ENCODE peak calls at places on chromosome 1, in ten cellular contexts. H is aorta; B is OCI-LY7; R is neural progenitor cell; N is CD4-positive, alpha-beta memory T cell; K is SK-N-MC; V is cardiac muscle cell; Y is upper lobe of right lung; C is kidney; L is esophagus squamous epithelium. E is an unnamed sample. For H3K36me3, the result is how much of the 10 kb centered on the place peaks cover.

GRCh38 chr1:163303561-163303960 is 18.2 kb upstream of the NUF2 start:
- DNase-seq in H (no peak), B (no peak), R (no peak), N (no peak), K (no peak), V (no peak), Y (no peak), C (no peak), L (no peak), E (no peak)

GRCh38 chr1:58438468-58438867 is 108.1 kb downstream of the OMA1 start:
- DNase-seq in H (no peak), B (no peak), R (no peak), N (no peak), K (no peak), V (no peak), Y (no peak), C (no peak), L (no peak), E (no peak)

GRCh38 chr1:208031932-208032320 is 121.0 kb upstream of the CD34 start:
- DNase-seq in H (no peak), B (no peak), R (no peak), N (no peak), K (no peak), V (no peak), Y (no peak), C (peak), L (no peak), E (no peak)

GRCh38 chr1:46096269-46097148 is 35.9 kb downstream of the PIK3R3 start:
- DNase-seq in H (no peak), B (peak), R (no peak), N (no peak), K (no peak), V (no peak), Y (no peak), C (no peak), L (no peak), E (no peak)

GRCh38 chr1:204623894-204624361 is 61.6 kb downstream of the LRRN2 start:
- DNase-seq in H (no peak), B (peak), R (peak), N (no peak), K (no peak), V (peak), Y (no peak), C (peak), L (no peak), E (no peak)

GRCh38 chr1:72170246-72170645 is 112.1 kb downstream of the NEGR1 start:
- DNase-seq in H (no peak), B (no peak), R (no peak), N (no peak), K (no peak), V (no peak), Y (no peak), C (no peak), L (no peak), E (no peak)

GRCh38 chr1:61297887-61298286 is 215.5 kb downstream of the NFIA start:
- DNase-seq in H (no peak), B (no peak), R (no peak), N (no peak), K (no peak), V (no peak), Y (no peak), C (no peak), L (no peak), E (no peak)

GRCh38 chr1:89633103-89633744 is at the start of gene LRRC8C:
- DNase-seq in H (peak), B (peak), R (peak), N (peak), K (no peak), V (peak), Y (peak), C (peak), L (no peak), E (peak)

GRCh38 chr1:196660912-196661311 is 9.1 kb downstream of the CFH start:
- DNase-seq in H (no peak), B (peak), R (peak), N (no peak), K (no peak), V (peak), Y (no peak), C (no peak), L (no peak), E (peak)

GRCh38 chr1:157407367-157407766 is 144.9 kb downstream of the FCRL5 start:
- DNase-seq in H (no peak), B (no peak), R (no peak), N (no peak), K (no peak), V (no peak), Y (no peak), C (no peak), L (no peak), E (no peak)

GRCh38 chr1:157409927-157410326 is 142.4 kb downstream of the FCRL5 start:
- DNase-seq in H (no peak), B (no peak), R (no peak), N (no peak), K (no peak), V (no peak), Y (no peak), C (no peak), L (no peak), E (no peak)

GRCh38 chr1:157405662-157406061 is 146.7 kb downstream of the FCRL5 start:
- DNase-seq in H (no peak), B (no peak), R (no peak), N (no peak), K (no peak), V (no peak), Y (no peak), C (no peak), L (no peak), E (no peak)

GRCh38 chr1:157410457-157410856 is 141.9 kb downstream of the FCRL5 start:
- DNase-seq in H (no peak), B (no peak), R (no peak), N (no peak), K (no peak), V (no peak), Y (no peak), C (no peak), L (no peak), E (no peak)

DNA sequence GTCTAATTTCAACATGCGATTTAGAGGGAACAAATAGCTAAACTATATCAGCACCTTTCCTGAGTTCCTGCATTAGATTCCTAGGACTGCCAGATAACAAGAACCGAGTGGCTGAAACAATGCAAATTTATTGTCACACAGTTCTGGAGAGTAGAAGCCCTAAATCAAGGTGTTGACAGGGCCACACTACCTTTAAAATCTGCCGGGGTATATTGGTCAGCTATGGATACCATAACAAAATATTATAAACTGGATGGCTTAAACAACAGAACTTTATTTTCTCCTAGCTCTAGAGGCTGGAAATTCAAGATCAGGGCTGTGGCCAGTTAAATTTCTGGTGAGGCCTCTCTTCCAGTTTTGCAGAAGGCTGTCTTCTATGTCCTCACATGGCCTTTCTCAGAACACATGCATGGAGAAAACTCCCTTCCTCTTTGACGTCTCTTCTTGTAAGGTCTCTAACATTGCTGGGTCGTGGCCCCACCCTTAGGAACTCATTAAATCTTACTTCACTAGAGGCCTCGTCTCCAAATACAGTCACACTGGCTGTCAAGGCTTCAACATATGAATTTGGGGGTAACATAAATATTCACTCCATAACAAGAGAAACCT is 144.3 kb downstream of the FCRL5 start:
- DNase-seq in H (no peak), B (no peak), R (no peak), N (no peak), K (no peak), V (no peak), Y (no peak), C (no peak), L (no peak), E (no peak)
- H3K36me3 ChIP-seq in H (under half), B (under half), R (under half), N (under half), K (under half), V (under half), Y (under half), C (under half), L (under half), E (under half)

GRCh38 chr1:231163831-231164427 is 2.1 kb downstream of the TRIM67 start:
- DNase-seq in H (no peak), B (no peak), R (no peak), N (no peak), K (no peak), V (no peak), Y (no peak), C (no peak), L (no peak), E (no peak)

GRCh38 chr1:231161711-231162299 is at the start of gene TRIM67:
- DNase-seq in H (no peak), B (no peak), R (peak), N (no peak), K (no peak), V (peak), Y (no peak), C (no peak), L (no peak), E (no peak)

GRCh38 chr1:231162300-231162969 is 577 bp downstream of the TRIM67 start:
- DNase-seq in H (peak), B (no peak), R (peak), N (no peak), K (no peak), V (peak), Y (peak), C (peak), L (no peak), E (peak)

GRCh38 chr1:231160851-231161710 is 777 bp upstream of the TRIM67 start:
- DNase-seq in H (no peak), B (no peak), R (peak), N (no peak), K (no peak), V (peak), Y (no peak), C (peak), L (no peak), E (no peak)

GRCh38 chr1:231162970-231163830 is 1.3 kb downstream of the TRIM67 start:
- DNase-seq in H (no peak), B (no peak), R (peak), N (no peak), K (no peak), V (no peak), Y (no peak), C (no peak), L (no peak), E (no peak)
- H3K4me3 ChIP-seq in H (no peak), B (no peak), R (peak), N (no peak), K (no peak), V (peak), Y (no peak), C (no peak), L (peak), E (no peak)

GRCh38 chr1:9597361-9598315 is 8.9 kb downstream of the TMEM201 start:
- DNase-seq in H (peak), B (no peak), R (no peak), N (peak), K (no peak), V (no peak), Y (no peak), C (no peak), L (no peak), E (no peak)
- H3K36me3 ChIP-seq in H (under half), B (under half), R (under half), N (under half), K (under half), V (under half), Y (under half), C (under half), L (half or more), E (under half)

DNA sequence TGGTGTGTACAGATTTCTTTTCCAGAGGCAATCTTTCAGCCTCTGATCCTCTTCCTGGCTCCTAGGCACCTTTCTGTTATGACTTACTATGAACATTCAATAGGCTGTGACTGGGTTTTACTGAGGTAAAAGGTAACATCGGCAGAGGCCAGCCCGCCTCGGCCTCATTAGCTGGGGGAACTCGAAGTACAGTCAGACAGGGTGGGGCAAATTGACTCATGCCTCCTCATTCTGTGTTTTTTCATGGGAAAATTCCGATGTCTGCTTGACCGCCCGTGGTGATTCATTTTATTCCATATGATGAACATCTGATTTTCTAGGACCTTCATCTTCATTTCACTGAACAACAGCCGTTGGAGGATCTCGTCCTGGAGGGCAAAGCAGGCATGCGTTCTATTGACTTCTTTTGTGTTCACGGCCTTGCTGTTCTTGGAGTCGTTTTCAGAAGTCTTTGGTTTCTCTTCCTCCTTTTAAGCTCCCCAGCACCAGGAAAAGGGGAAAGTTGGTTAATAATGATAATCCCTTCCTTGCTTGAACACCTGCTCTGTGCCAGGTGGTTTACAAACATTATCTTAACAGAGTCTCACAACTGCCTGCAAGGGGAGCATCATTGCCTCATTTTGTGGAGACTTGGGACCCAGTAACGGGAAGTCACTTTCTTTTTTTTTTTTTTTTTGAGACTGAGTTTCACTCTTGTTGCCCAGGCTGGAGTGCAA is 4.8 kb downstream of the TEX46 start:
- DNase-seq in H (no peak), B (peak), R (no peak), N (no peak), K (no peak), V (no peak), Y (no peak), C (no peak), L (no peak), E (no peak)
- H3K4me3 ChIP-seq in H (no peak), B (no peak), R (no peak), N (no peak), K (no peak), V (no peak), Y (no peak), C (no peak), L (peak), E (no peak)

GRCh38 chr1:109488696-109489095 is 5.0 kb downstream of the ATXN7L2 start:
- DNase-seq in H (no peak), B (no peak), R (no peak), N (no peak), K (no peak), V (no peak), Y (no peak), C (no peak), L (no peak), E (no peak)

GRCh38 chr1:109490029-109490933 is 3.6 kb upstream of the CYB561D1 start:
- DNase-seq in H (no peak), B (peak), R (peak), N (peak), K (no peak), V (peak), Y (no peak), C (no peak), L (no peak), E (peak)

GRCh38 chr1:109490934-109491302 is 3.0 kb upstream of the CYB561D1 start:
- DNase-seq in H (no peak), B (no peak), R (no peak), N (no peak), K (no peak), V (no peak), Y (no peak), C (no peak), L (no peak), E (no peak)

GRCh38 chr1:109491372-109491771 is 2.5 kb upstream of the CYB561D1 start:
- DNase-seq in H (no peak), B (no peak), R (no peak), N (no peak), K (no peak), V (no peak), Y (no peak), C (no peak), L (no peak), E (no peak)

DNA sequence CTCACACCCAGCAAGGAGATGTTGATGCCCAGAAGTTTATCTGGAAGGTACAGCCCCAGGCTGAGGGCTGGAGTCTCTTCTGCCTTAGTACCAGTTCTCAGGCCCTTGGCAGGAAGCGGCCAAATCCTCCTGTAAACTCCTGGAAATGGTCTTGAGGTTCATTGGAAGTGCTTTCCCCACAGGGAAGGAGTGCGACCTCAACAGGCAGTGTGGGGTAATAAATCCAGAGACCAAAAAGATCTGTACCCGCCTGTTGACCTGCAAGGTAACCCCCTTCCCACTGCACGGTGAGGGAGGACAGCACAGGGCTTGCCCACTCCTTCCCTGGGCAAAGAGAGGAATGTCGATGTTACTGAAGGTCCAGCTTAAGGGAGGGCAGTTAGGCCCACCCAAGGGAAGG is 4.5 kb downstream of the ATXN7L2 start:
- DNase-seq in H (no peak), B (no peak), R (no peak), N (no peak), K (no peak), V (no peak), Y (no peak), C (no peak), L (no peak), E (no peak)
- H3K36me3 ChIP-seq in H (under half), B (under half), R (under half), N (under half), K (under half), V (under half), Y (under half), C (under half), L (under half), E (under half)

DNA sequence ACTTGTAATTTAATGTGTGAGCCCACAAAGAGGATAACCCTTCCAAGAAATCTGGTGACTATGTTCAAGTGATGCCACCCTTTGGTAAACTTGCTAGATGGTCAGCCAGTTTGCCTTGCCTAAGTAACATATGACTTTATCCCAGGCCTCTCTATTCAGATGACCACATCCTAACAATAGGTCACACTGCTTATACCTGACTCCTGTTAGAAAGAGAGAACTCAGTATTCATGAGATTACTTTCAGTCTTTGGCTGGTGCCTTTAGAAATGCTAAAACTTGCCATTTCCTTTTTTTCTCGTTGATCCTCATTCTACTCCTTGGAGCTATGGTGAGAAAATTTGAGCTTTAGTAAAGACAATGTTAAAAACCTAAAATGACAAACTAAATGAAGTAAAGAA is 28.5 kb upstream of the SERBP1 start:
- DNase-seq in H (no peak), B (no peak), R (peak), N (no peak), K (no peak), V (no peak), Y (no peak), C (no peak), L (no peak), E (no peak)
- H3K4me3 ChIP-seq in H (no peak), B (no peak), R (no peak), N (no peak), K (no peak), V (no peak), Y (no peak), C (no peak), L (no peak), E (no peak)